ENCODE peak calls at places on chromosome 15, in ten cellular contexts. A is thoracic aorta, R is WTC11, X is tibial nerve, W is lung, P is lower lobe of right lung, U is fibroblast of pulmonary artery, J is pancreas, Q is GM12865, K is body of pancreas. F is an unnamed sample.

GRCh38 chr15:75483961-75484360 is 32.5 kb upstream of the SIN3A start:
- DNase-seq in K (no peak), Q (no peak), U (peak), P (no peak), R (no peak), J (no peak), W (no peak), X (no peak), A (no peak), F (no peak)

GRCh38 chr15:95897651-95898050 is 432.8 kb upstream of the NR2F2 start:
- DNase-seq in J (no peak), Q (no peak), W (no peak), U (no peak), X (no peak), K (no peak), R (no peak), A (no peak), P (no peak), F (no peak)

GRCh38 chr15:85324202-85324601 is 56.2 kb upstream of the AKAP13 start:
- DNase-seq in J (no peak), P (no peak), R (no peak), K (no peak), U (no peak), W (no peak), X (no peak), A (no peak), Q (no peak), F (no peak)

GRCh38 chr15:70703483-70703882 is 59.9 kb downstream of the UACA start:
- DNase-seq in A (no peak), K (no peak), J (no peak), W (no peak), U (peak), Q (no peak), X (no peak), R (no peak), P (no peak), F (no peak)

GRCh38 chr15:54803987-54804386 is 392.8 kb downstream of the RSL24D1 start:
- DNase-seq in X (no peak), W (no peak), Q (peak), P (no peak), A (no peak), J (no peak), U (no peak), K (no peak), R (no peak), F (no peak)

GRCh38 chr15:96027501-96027900 is 303.0 kb upstream of the NR2F2 start:
- DNase-seq in A (no peak), K (no peak), X (no peak), R (no peak), W (no peak), Q (no peak), J (no peak), U (no peak), P (no peak), F (no peak)

GRCh38 chr15:43390723-43391122 is 19.8 kb downstream of the TUBGCP4 start:
- DNase-seq in J (no peak), A (no peak), K (no peak), Q (no peak), P (no peak), W (no peak), X (no peak), R (no peak), U (no peak), F (no peak)

GRCh38 chr15:48939686-48940085 is 24.0 kb downstream of the SHC4 start:
- DNase-seq in A (no peak), U (peak), J (no peak), K (no peak), P (no peak), R (no peak), X (no peak), W (no peak), Q (no peak), F (peak)

GRCh38 chr15:73927003-73927475 is 777 bp downstream of the LOXL1 start:
- DNase-seq in P (peak), J (peak), W (no peak), K (peak), Q (no peak), U (no peak), A (no peak), R (peak), X (no peak), F (peak)

GRCh38 chr15:99169769-99170311 is 65.0 kb downstream of the SYNM start:
- DNase-seq in J (no peak), A (no peak), P (no peak), X (peak), K (peak), R (no peak), W (no peak), U (peak), Q (no peak), F (no peak)

GRCh38 chr15:29141908-29142747 is 127.5 kb downstream of the NSMCE3 start:
- DNase-seq in J (no peak), Q (peak), U (no peak), K (no peak), A (no peak), P (no peak), X (no peak), R (no peak), W (no peak), F (no peak)

GRCh38 chr15:71800835-71801745 is 9.3 kb upstream of the NR2E3 start:
- DNase-seq in Q (peak), P (no peak), A (no peak), W (peak), X (peak), J (no peak), K (peak), R (peak), U (peak), F (peak)

GRCh38 chr15:92970656-92971055 is 70.5 kb downstream of the CHD2 start:
- DNase-seq in X (no peak), J (no peak), P (no peak), A (no peak), R (no peak), W (no peak), K (no peak), U (peak), Q (no peak), F (no peak)

GRCh38 chr15:81765816-81766215 is 280.0 kb downstream of the MEX3B start:
- DNase-seq in R (no peak), P (no peak), Q (no peak), U (no peak), A (no peak), W (no peak), J (no peak), K (no peak), X (no peak), F (no peak)

GRCh38 chr15:85752591-85752990 is 42.1 kb downstream of the KLHL25 start:
- DNase-seq in K (peak), P (peak), J (peak), W (peak), Q (no peak), A (no peak), R (peak), U (no peak), X (no peak), F (peak)

GRCh38 chr15:75775296-75776074 is 62.8 kb upstream of the CSPG4 start:
- DNase-seq in P (no peak), K (no peak), A (no peak), W (no peak), X (no peak), J (no peak), U (no peak), Q (peak), R (peak), F (peak)

DNA sequence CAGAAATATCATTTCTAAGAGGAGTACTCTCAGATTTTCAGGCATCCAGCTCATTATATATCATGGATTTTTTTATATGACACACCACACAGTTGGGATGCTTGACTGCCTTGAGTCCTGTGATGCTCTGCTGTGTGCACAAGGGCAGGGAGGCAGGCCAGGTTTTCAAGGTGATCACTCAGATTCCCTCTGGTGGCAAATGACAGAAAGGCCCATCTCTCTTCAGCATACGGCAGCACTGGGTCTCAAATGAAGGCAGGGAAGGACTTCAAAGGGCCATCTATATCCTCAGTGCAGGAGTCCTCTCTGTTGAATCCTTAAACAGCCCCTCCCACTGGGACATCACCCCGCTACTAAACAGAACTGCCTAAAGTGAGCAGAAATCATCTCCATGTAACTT is 54.8 kb upstream of the MYO5C start:
- DNase-seq in K (no peak), Q (no peak), A (no peak), X (no peak), J (no peak), U (no peak), W (no peak), P (no peak), R (no peak), F (no peak)
- TF ChIP-seq CTCF in K (no peak), Q (no peak), A (no peak), X (no peak), J (no peak), U (no peak), W (no peak), P (no peak), R (no peak), F (no peak)

GRCh38 chr15:40746916-40747418 is 8.1 kb downstream of the RMDN3 start:
- DNase-seq in J (no peak), P (no peak), U (peak), R (no peak), W (no peak), X (no peak), K (no peak), A (no peak), Q (no peak), F (no peak)

GRCh38 chr15:40744810-40745152 is 10.3 kb downstream of the RMDN3 start:
- DNase-seq in X (no peak), P (no peak), K (no peak), U (no peak), Q (no peak), J (no peak), W (no peak), R (no peak), A (no peak), F (no peak)

GRCh38 chr15:40743466-40743865 is 11.6 kb downstream of the RMDN3 start:
- DNase-seq in U (no peak), Q (no peak), J (no peak), W (no peak), K (no peak), P (no peak), A (no peak), X (no peak), R (no peak), F (no peak)

GRCh38 chr15:40747685-40748631 is 7.1 kb downstream of the RMDN3 start:
- DNase-seq in Q (no peak), P (peak), A (no peak), U (no peak), X (no peak), W (no peak), R (no peak), K (no peak), J (no peak), F (no peak)

DNA sequence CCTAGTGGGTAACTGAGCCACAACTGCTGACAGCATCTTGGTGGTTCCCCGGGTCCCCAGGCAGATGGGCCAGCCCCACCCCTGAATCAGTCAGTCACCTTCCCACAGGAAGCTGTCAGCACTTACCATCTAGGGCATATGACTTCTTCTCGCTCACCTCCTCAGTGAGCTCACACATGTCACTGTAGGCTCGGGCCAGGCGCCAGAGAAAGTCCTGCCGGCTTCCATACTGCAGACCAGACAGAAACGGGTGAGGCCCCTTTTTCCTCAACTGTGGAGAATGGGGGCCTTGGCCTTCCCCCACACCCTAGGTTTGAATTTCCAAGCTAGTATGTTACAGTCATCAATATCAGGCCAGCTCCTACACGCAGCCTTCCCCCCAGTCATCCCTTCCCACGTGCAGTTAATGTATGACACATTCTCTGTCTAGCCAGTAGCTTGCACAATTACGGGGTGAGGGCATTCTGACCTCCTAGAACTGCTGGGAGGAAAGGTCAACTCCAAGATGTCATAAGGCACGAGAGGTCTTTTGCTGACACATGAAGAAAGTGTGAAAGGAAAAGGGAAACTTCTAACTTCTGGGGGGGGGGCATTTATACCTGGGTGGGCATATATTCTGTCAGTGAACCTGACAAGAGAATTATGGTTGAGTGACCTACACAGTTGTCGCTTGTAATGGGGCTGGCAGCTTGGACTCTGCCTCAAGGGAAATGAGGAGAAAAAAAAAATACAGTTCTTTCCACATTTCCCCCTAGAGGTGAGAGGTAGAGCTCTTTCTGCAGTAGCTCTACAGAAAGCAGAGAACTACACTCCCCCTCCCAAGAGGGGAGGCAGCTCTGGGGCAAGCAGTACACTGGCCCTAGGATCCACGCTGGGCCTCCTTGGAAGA is 10.9 kb downstream of the RMDN3 start:
- DNase-seq in P (no peak), A (no peak), U (peak), W (no peak), X (no peak), R (no peak), J (no peak), K (no peak), Q (no peak), F (peak)
- TF ChIP-seq CTCF in P (no peak), A (no peak), U (peak), W (no peak), X (no peak), R (no peak), J (no peak), K (no peak), Q (no peak), F (no peak)

GRCh38 chr15:42131826-42132806 is 24.3 kb downstream of the PLA2G4F start:
- DNase-seq in A (no peak), R (no peak), Q (no peak), P (peak), X (no peak), K (peak), U (no peak), W (peak), J (no peak), F (no peak)
- TF ChIP-seq CTCF in A (no peak), R (no peak), Q (no peak), P (no peak), X (no peak), K (no peak), U (no peak), W (no peak), J (no peak), F (no peak)

GRCh38 chr15:69499521-69500201 is 47.0 kb downstream of the RPLP1 start:
- DNase-seq in Q (no peak), U (no peak), W (no peak), A (no peak), K (no peak), J (no peak), R (no peak), P (no peak), X (no peak), F (no peak)

GRCh38 chr15:69498282-69498681 is 45.7 kb downstream of the RPLP1 start:
- DNase-seq in R (no peak), K (no peak), X (no peak), J (no peak), W (no peak), U (no peak), Q (no peak), A (no peak), P (no peak), F (no peak)

GRCh38 chr15:69498987-69499386 is 46.4 kb downstream of the RPLP1 start:
- DNase-seq in J (no peak), R (no peak), W (no peak), U (no peak), Q (no peak), X (no peak), K (no peak), A (no peak), P (no peak), F (no peak)

GRCh38 chr15:69497076-69497475 is 44.5 kb downstream of the RPLP1 start:
- DNase-seq in R (no peak), U (no peak), J (no peak), W (no peak), A (no peak), P (no peak), X (no peak), K (no peak), Q (no peak), F (no peak)

GRCh38 chr15:69497634-69498033 is 45.0 kb downstream of the RPLP1 start:
- DNase-seq in R (no peak), U (no peak), X (no peak), Q (no peak), W (no peak), K (no peak), A (no peak), P (no peak), J (no peak), F (no peak)
- TF ChIP-seq CTCF in R (no peak), U (no peak), X (no peak), Q (no peak), W (no peak), K (no peak), A (no peak), P (no peak), J (no peak), F (no peak)